ENCODE peak calls at places on chromosomes 6 and 20, in seven cellular contexts. Y is upper lobe of right lung, G is Peyer's patch, K is mammary epithelial cell, D is GM23338, B is spleen, J is PC-3. L is an unnamed sample. For H3K36me3 and H3K4me1, the result is how much of the 10 kb centered on the place peaks cover.

GRCh38 chr6:28543671-28544131 is 18.0 kb downstream of the GPX5 start:
- DNase-seq in D (peak), B (no peak), K (no peak), G (no peak), Y (peak), J (no peak), L (no peak)

GRCh38 chr6:3913077-3913957 is 64.1 kb downstream of the FAM50B start:
- DNase-seq in K (peak), G (peak), Y (no peak), B (no peak), J (peak), D (no peak), L (peak)

GRCh38 chr6:139904158-139904533 is 529.7 kb upstream of the CITED2 start:
- DNase-seq in Y (no peak), B (no peak), G (no peak), K (no peak), J (no peak), D (no peak), L (no peak)

GRCh38 chr6:83514877-83515466 is 2.6 kb downstream of the PRSS35 start:
- DNase-seq in J (peak), B (no peak), K (peak), G (peak), Y (no peak), D (peak), L (no peak)

GRCh38 chr6:27081931-27082330 is 165.6 kb upstream of the PRSS16 start:
- DNase-seq in D (no peak), J (peak), G (no peak), B (no peak), K (no peak), Y (no peak), L (no peak)

GRCh38 chr6:14079433-14079832 is 38.1 kb upstream of the CD83 start:
- DNase-seq in D (no peak), J (peak), G (no peak), K (peak), B (no peak), Y (no peak), L (no peak)

GRCh38 chr6:23828861-23829260 is 297.2 kb upstream of the NRSN1 start:
- DNase-seq in J (no peak), K (no peak), Y (no peak), G (no peak), B (no peak), D (no peak), L (no peak)

GRCh38 chr6:135586844-135587243 is 89.3 kb upstream of the AHI1 start:
- DNase-seq in D (no peak), J (peak), K (no peak), B (no peak), G (no peak), Y (no peak), L (no peak)

GRCh38 chr6:29708432-29709177 is 14.6 kb upstream of the HLA-F start:
- DNase-seq in J (no peak), B (no peak), K (no peak), G (peak), Y (no peak), D (no peak), L (no peak)

GRCh38 chr20:24001901-24002405 is 13.4 kb upstream of the GGTLC1 start:
- DNase-seq in J (no peak), D (no peak), Y (no peak), G (no peak), B (peak), K (no peak), L (no peak)

GRCh38 chr6:18392346-18392877 is 5.3 kb downstream of the RNF144B start:
- DNase-seq in B (no peak), Y (no peak), G (no peak), J (peak), K (no peak), D (no peak), L (no peak)

GRCh38 chr20:41342474-41343464 is 2.1 kb downstream of the LPIN3 start:
- DNase-seq in D (no peak), J (no peak), K (no peak), G (no peak), Y (no peak), B (peak), L (no peak)

GRCh38 chr20:48096957-48097890 is 311.9 kb upstream of the SULF2 start:
- DNase-seq in G (no peak), B (no peak), J (no peak), D (no peak), K (no peak), Y (peak), L (peak)

GRCh38 chr6:165536911-165537310 is 126.1 kb downstream of the PDE10A start:
- DNase-seq in J (no peak), B (no peak), D (no peak), Y (no peak), K (no peak), G (no peak), L (no peak)

GRCh38 chr6:138798028-138798427 is 2.1 kb downstream of the ECT2L start:
- DNase-seq in J (no peak), D (no peak), K (no peak), B (no peak), Y (no peak), G (no peak), L (no peak)

GRCh38 chr6:139987091-139987490 is 612.6 kb upstream of the CITED2 start:
- DNase-seq in J (no peak), K (no peak), Y (no peak), D (no peak), B (no peak), G (no peak), L (no peak)

GRCh38 chr6:70790483-70790882 is 122.8 kb downstream of the SMAP1 start:
- DNase-seq in J (no peak), B (no peak), D (no peak), K (no peak), G (no peak), Y (no peak), L (no peak)

GRCh38 chr6:32627831-32628230 is 9.4 kb upstream of the HLA-DQA1 start:
- DNase-seq in B (no peak), D (no peak), J (peak), Y (peak), G (peak), K (peak), L (no peak)

GRCh38 chr6:2245954-2246863 is 804 bp upstream of the GMDS start:
- DNase-seq in Y (peak), B (peak), D (peak), J (peak), G (peak), K (peak), L (peak)

GRCh38 chr6:22078288-22078687 is 218.5 kb downstream of the PRL start:
- DNase-seq in G (no peak), J (no peak), D (no peak), Y (no peak), B (no peak), K (no peak), L (no peak)

GRCh38 chr6:149694926-149695325 is 23.0 kb downstream of the LATS1 start:
- DNase-seq in D (no peak), B (no peak), J (no peak), G (no peak), Y (no peak), K (no peak), L (no peak)

GRCh38 chr6:130583268-130583667 is 217.5 kb downstream of the TMEM200A start:
- DNase-seq in D (peak), J (no peak), G (no peak), Y (no peak), K (no peak), B (no peak), L (no peak)

GRCh38 chr6:164396071-164397047 is 913.0 kb downstream of the C6orf118 start:
- DNase-seq in J (no peak), D (no peak), B (no peak), G (no peak), Y (no peak), K (no peak), L (no peak)

GRCh38 chr6:63348836-63349235 is 29.1 kb upstream of the LGSN start:
- DNase-seq in Y (no peak), B (no peak), K (no peak), J (peak), G (no peak), D (no peak), L (no peak)

GRCh38 chr20:40980106-40980827 is 48.4 kb upstream of the TOP1 start:
- DNase-seq in J (no peak), K (no peak), D (no peak), B (no peak), Y (no peak), G (no peak), L (no peak)

GRCh38 chr20:53712212-53712977 is 118.8 kb upstream of the ZNF217 start:
- DNase-seq in J (no peak), D (peak), K (no peak), Y (no peak), G (no peak), B (no peak), L (no peak)

GRCh38 chr6:26104457-26105108 is 17.4 kb downstream of the HFE start:
- DNase-seq in G (peak), K (no peak), Y (no peak), B (peak), D (peak), J (peak), L (peak)

GRCh38 chr6:54846243-54846856 is at the start of gene FAM83B:
- DNase-seq in D (peak), Y (peak), B (no peak), K (peak), G (peak), J (no peak), L (peak)

GRCh38 chr20:22350624-22351023 is 233.7 kb downstream of the FOXA2 start:
- DNase-seq in Y (no peak), G (no peak), D (no peak), K (no peak), J (no peak), B (no peak), L (no peak)
- H3K36me3 ChIP-seq in Y (under half), G (under half), D (under half), K (under half), J (under half), B (under half), L (under half)

DNA sequence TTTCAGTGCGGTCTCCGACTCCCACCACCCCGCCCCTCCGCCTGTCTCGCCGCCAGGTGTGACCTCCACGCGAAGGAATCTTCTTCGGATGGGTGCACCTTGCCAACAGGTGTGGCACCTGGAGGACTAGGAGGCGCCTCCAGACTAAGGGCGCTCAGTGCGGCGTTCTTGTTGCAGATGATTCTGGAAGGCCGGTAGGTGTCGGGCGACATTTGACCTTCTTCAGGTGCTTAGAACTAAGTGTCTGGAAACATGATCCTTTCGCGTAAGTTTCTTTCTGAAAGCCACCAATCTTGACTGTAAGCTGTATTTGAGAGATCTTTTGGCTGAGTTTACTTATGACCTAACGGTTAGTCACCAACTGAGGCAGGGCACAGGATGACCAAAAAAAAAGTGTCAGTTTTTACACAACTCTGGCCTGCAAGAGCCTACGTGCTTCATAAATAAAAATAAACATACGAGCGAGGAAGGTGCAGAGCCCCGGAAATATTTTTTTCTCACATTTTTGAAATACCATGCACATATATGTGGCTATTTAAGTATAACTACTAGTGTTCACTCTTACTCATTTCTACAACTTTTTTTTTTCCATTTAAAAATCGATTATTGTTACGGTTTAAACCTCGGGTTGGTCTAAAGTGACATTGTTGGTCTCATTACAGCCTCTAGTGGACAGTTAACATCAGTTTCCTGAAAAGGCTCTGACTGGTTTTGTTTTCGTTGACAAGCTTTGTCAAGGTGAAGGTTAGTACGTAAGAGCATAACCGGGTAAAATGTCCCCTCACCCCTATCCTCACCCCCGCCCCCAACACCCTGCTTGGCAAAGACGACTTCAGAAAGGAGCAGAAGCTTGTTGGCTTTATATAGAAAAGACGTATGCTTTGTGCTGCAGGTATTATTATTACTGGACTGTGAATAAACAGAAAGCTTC is 1.6 kb upstream of the ATXN1 start:
- DNase-seq in K (peak), D (peak), G (peak), J (peak), B (peak), Y (peak), L (peak)
- H3K4me1 ChIP-seq in K (under half), D (under half), G (under half), J (half or more), B (under half), Y (under half), L (under half)

DNA sequence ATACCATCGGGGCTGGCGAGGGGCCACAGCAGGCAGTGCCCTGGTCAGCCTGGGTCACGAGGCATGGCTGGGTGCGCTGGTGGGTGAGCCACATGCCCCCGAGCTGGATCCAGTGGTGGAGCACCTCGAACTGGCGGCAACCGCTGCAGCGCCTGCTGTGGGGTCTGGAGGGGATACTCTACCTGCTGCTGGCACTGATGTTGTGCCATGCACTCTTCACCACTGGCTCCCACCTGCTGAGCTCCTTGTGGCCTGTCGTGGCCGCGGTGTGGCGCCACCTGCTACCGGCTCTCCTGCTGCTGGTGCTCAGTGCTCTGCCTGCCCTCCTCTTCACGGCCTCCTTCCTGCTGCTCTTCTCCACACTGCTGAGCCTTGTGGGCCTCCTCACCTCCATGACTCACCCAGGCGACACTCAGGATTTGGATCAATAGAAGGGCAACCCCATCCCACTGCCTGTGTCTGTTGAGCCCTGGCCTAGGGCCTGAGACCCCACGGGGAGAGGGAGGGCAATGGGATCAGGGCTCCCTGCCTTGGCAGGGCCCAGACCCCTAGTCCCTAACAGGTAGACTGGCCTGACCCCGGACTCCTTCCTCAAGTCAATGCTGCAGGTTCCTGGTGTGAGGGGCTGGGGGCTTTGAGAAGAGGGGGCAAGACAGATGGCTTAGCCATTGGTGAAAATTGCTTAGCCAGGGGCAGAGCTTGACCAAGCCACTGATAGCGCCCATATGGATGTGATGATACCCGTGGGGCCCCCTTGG is 598 bp downstream of the TMEM239 start:
- DNase-seq in K (no peak), B (no peak), J (no peak), Y (peak), D (peak), G (peak), L (no peak)
- TF ChIP-seq CTCF in K (no peak), B (no peak), J (no peak), Y (no peak), D (peak), G (no peak), L (no peak)

GRCh38 chr20:51093240-51093763 is 70.4 kb upstream of the KCNG1 start:
- DNase-seq in Y (no peak), J (peak), G (no peak), K (no peak), D (no peak), B (no peak), L (no peak)

GRCh38 chr20:51094221-51094620 is 71.3 kb upstream of the KCNG1 start:
- DNase-seq in J (no peak), D (peak), K (no peak), Y (no peak), G (no peak), B (no peak), L (no peak)

GRCh38 chr20:51095755-51096509 is 73.0 kb upstream of the KCNG1 start:
- DNase-seq in Y (no peak), K (no peak), B (peak), D (peak), G (no peak), J (peak), L (no peak)

GRCh38 chr20:51097334-51098176 is 74.6 kb upstream of the KCNG1 start:
- DNase-seq in Y (no peak), K (no peak), B (no peak), J (no peak), G (peak), D (no peak), L (no peak)

DNA sequence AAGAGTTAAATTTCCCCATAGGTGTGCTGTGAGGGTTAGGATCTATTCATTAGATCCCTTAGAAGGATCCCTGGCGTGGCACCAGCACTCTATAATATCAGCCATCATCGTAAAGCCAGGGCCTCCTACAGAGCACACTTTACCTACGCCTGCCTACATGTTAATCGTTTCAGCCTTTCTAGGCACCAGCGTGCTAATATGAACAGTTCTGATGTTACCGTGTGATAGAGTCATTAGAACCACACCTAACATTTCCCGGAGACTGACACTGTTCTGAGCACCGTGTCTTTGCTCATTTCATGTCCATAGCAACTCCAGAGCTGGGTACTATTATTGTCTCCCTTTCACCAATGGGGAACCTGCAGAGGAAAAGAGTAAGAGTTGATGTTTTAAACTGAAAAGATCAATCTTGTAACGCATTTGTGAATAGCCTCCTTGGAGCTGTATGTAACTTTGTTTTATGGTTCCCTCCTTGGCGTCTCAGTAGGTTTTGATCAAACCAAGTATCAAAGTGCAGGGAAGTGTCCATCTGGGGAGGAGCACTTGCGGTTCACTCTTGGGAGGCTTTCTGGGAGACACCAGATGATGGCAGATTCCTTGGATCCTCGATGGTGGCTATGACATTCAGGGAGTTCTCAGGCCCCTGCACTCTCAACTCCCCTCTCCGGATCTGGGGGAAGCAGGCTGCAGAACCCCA is 73.8 kb upstream of the KCNG1 start:
- DNase-seq in B (no peak), Y (no peak), K (no peak), D (no peak), J (no peak), G (peak), L (no peak)
- H3K36me3 ChIP-seq in B (under half), Y (under half), K (under half), D (under half), J (under half), G (under half), L (under half)

GRCh38 chr6:5665667-5666066 is 341.1 kb downstream of the NRN1 start:
- DNase-seq in D (no peak), Y (no peak), K (no peak), B (no peak), G (no peak), J (no peak), L (no peak)
- H3K4me1 ChIP-seq in D (under half), Y (under half), K (under half), B (under half), G (under half), J (under half), L (under half)

DNA sequence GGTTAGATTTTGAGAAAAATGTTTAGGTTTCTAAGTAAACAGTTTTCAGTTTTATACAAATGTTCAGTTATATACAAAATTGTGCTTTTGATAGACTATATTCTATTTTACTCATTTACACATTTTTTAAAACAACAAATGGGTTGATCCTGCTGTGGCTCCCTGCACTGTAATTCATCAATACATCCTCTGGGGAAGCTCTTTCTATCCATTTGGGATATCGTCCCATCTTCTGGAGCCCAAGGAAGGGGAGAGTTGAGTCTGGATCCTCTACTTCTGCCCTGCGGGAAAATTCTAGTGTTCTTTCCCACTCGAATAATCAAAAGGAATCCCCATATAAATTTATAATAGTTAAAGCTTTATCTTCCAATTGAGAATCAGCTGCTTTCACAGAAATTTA is 75.0 kb downstream of the SYCP2L start:
- DNase-seq in G (no peak), Y (no peak), J (no peak), K (no peak), D (peak), B (no peak), L (no peak)
- TF ChIP-seq CTCF in G (no peak), Y (no peak), J (peak), K (no peak), D (peak), B (no peak), L (no peak)

DNA sequence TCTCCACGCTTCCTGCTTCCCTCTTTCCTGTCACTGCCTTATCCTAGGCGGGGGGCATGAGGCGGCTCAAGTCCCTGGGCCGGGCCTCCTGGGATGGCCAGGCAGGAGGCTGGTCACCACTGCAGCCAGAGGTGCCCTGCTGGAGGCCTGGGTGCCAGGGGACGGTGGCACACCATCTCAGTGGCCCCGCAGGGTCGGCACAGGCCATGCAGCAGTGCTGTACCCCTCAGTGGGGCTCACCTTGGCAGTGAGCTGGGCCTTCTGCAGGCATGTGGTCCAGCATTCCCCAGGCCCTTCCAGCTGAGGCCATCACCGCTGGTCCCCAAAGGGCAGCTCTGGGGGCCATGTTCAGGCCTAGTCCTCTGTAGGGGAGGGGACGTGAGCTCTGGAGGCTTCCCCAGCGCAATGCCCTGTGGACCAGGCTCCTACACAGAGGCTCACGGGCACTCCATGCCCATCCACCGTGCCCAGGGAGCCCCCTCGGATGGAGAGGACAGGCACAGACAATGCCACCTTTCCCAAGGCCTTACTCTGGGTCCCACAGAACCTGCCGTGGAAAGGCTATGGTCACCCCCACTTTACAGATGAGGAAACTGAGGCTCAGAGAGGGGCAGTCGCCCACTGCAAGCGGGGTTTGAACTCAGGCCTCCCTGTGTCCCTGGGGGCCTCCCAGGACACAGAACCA is 123.8 kb downstream of the TAF4 start:
- DNase-seq in J (no peak), Y (peak), B (peak), G (no peak), K (no peak), D (no peak), L (no peak)
- H3K36me3 ChIP-seq in J (under half), Y (under half), B (under half), G (under half), K (under half), D (under half), L (under half)